ENCODE peak calls at places on chromosomes 1 and 21, in nine cellular contexts. A is lower leg skin; Y is activated gamma-delta T cell treated with Interleukin-2 at 50 U/mL for 16 hours; V is C1 segment of cervical spinal cord; M is foreskin melanocyte; S is pons; R is naive thymus-derived CD8-positive, alpha-beta T cell; F is activated CD8-positive, alpha-beta T cell treated with anti-CD3 and anti-CD28 coated beads for 36 hours; K is activated naive CD4-positive, alpha-beta T cell treated with anti-CD3 and anti-CD28 coated beads, Interleukin-2, amount 50 U/mL, for 16 hours. T is an unnamed sample.

GRCh38 chr1:230568008-230568407 is 74.3 kb upstream of the COG2 start:
- DNase-seq in A (no peak), Y (no peak), V (no peak), M (no peak), S (no peak), R (no peak), F (peak), K (no peak), T (no peak)

GRCh38 chr1:91889717-91890459 is 3.9 kb upstream of the TGFBR3 start:
- DNase-seq in A (peak), Y (no peak), V (no peak), M (no peak), S (no peak), R (no peak), F (no peak), K (no peak), T (no peak)

GRCh38 chr1:45721207-45721606 is 29.2 kb downstream of the IPP start:
- DNase-seq in A (no peak), Y (no peak), V (no peak), M (peak), S (no peak), R (no peak), F (no peak), K (no peak), T (no peak)

GRCh38 chr1:173861731-173862145 is 6.1 kb downstream of the GAS5 start:
- DNase-seq in A (no peak), Y (no peak), V (no peak), M (no peak), S (no peak), R (no peak), F (peak), K (peak), T (no peak)

GRCh38 chr1:41498809-41499208 is 14.3 kb upstream of the EDN2 start:
- DNase-seq in A (peak), Y (no peak), V (no peak), M (no peak), S (no peak), R (no peak), F (no peak), K (no peak), T (no peak)

GRCh38 chr1:48526045-48526714 is 54.2 kb upstream of the SPATA6 start:
- DNase-seq in A (no peak), Y (no peak), V (peak), M (no peak), S (peak), R (no peak), F (no peak), K (no peak), T (peak)

GRCh38 chr1:10962483-10962882 is 50.0 kb upstream of the TARDBP start:
- DNase-seq in A (no peak), Y (no peak), V (no peak), M (no peak), S (no peak), R (no peak), F (no peak), K (no peak), T (no peak)

GRCh38 chr1:86082183-86082582 is 74.4 kb downstream of the COL24A1 start:
- DNase-seq in A (no peak), Y (no peak), V (no peak), M (no peak), S (no peak), R (no peak), F (no peak), K (no peak), T (no peak)

GRCh38 chr1:13228343-13228781 is 2.4 kb upstream of the PRAMEF18 start:
- DNase-seq in A (no peak), Y (no peak), V (no peak), M (no peak), S (no peak), R (peak), F (peak), K (peak), T (no peak)

GRCh38 chr1:201171063-201172036 is 17.1 kb upstream of the TMEM9 start:
- DNase-seq in A (no peak), Y (peak), V (peak), M (peak), S (no peak), R (no peak), F (peak), K (peak), T (no peak)

GRCh38 chr1:245459621-245460020 is 304.8 kb downstream of the KIF26B start:
- DNase-seq in A (no peak), Y (no peak), V (no peak), M (no peak), S (no peak), R (no peak), F (no peak), K (no peak), T (no peak)

GRCh38 chr1:234608720-234609527 is 1.1 kb downstream of the IRF2BP2 start:
- DNase-seq in A (no peak), Y (peak), V (peak), M (no peak), S (no peak), R (peak), F (peak), K (peak), T (peak)

GRCh38 chr1:73765551-73766233 is 432.3 kb downstream of the LRRIQ3 start:
- DNase-seq in A (no peak), Y (no peak), V (no peak), M (no peak), S (no peak), R (no peak), F (no peak), K (no peak), T (no peak)

GRCh38 chr1:237888143-237888542 is 2.6 kb downstream of the ZP4 start:
- DNase-seq in A (no peak), Y (no peak), V (no peak), M (no peak), S (no peak), R (no peak), F (no peak), K (no peak), T (no peak)

GRCh38 chr1:115714572-115715141 is 53.9 kb downstream of the CASQ2 start:
- DNase-seq in A (peak), Y (no peak), V (no peak), M (no peak), S (no peak), R (no peak), F (no peak), K (no peak), T (no peak)

GRCh38 chr1:31234870-31235269 is 4.8 kb downstream of the NKAIN1 start:
- DNase-seq in A (no peak), Y (no peak), V (no peak), M (no peak), S (no peak), R (no peak), F (no peak), K (no peak), T (no peak)

GRCh38 chr1:16043521-16043920 is at the start of gene CLCNKB:
- DNase-seq in A (no peak), Y (no peak), V (no peak), M (no peak), S (no peak), R (no peak), F (no peak), K (no peak), T (no peak)

GRCh38 chr1:40232444-40232843 is 15.3 kb upstream of the TMCO2 start:
- DNase-seq in A (no peak), Y (peak), V (no peak), M (no peak), S (no peak), R (peak), F (peak), K (peak), T (no peak)

GRCh38 chr1:235993652-235994051 is 71.2 kb downstream of the NID1 start:
- DNase-seq in A (no peak), Y (no peak), V (no peak), M (no peak), S (no peak), R (no peak), F (no peak), K (no peak), T (peak)

GRCh38 chr1:100134872-100135271 is 1.9 kb downstream of the TRMT13 start:
- DNase-seq in A (no peak), Y (no peak), V (no peak), M (no peak), S (peak), R (no peak), F (no peak), K (no peak), T (no peak)

GRCh38 chr1:5747428-5748285 is 244.6 kb downstream of the NPHP4 start:
- DNase-seq in A (no peak), Y (no peak), V (no peak), M (no peak), S (no peak), R (no peak), F (no peak), K (no peak), T (no peak)

GRCh38 chr1:60376196-60376595 is 302.6 kb upstream of the C1orf87 start:
- DNase-seq in A (no peak), Y (no peak), V (no peak), M (no peak), S (no peak), R (no peak), F (no peak), K (no peak), T (no peak)

GRCh38 chr1:165610866-165611265 is 20.2 kb upstream of the MGST3 start:
- DNase-seq in A (no peak), Y (no peak), V (no peak), M (no peak), S (no peak), R (no peak), F (no peak), K (no peak), T (no peak)

GRCh38 chr21:42366292-42367010 is at the start of gene TFF1:
- DNase-seq in A (no peak), Y (no peak), V (no peak), M (no peak), S (no peak), R (no peak), F (no peak), K (no peak), T (no peak)

GRCh38 chr1:32915766-32916455 is 14.7 kb upstream of the TMEM54 start:
- DNase-seq in A (no peak), Y (no peak), V (no peak), M (peak), S (no peak), R (no peak), F (no peak), K (no peak), T (no peak)

GRCh38 chr1:82704966-82705365 is 904.2 kb downstream of the ADGRL2 start:
- DNase-seq in A (no peak), Y (no peak), V (no peak), M (no peak), S (no peak), R (no peak), F (no peak), K (no peak), T (no peak)

GRCh38 chr1:225461533-225462428 is 33.9 kb upstream of the LBR start:
- DNase-seq in A (no peak), Y (no peak), V (peak), M (no peak), S (no peak), R (no peak), F (no peak), K (no peak), T (no peak)

GRCh38 chr1:30882678-30883388 is 25.7 kb downstream of the SDC3 start:
- DNase-seq in A (no peak), Y (no peak), V (peak), M (no peak), S (no peak), R (no peak), F (no peak), K (no peak), T (peak)

GRCh38 chr1:19866758-19867157 is 15.4 kb upstream of the OTUD3 start:
- DNase-seq in A (peak), Y (no peak), V (no peak), M (peak), S (no peak), R (no peak), F (no peak), K (no peak), T (no peak)

GRCh38 chr1:114315601-114316000 is 161.9 kb upstream of the SYT6 start:
- DNase-seq in A (no peak), Y (no peak), V (no peak), M (no peak), S (no peak), R (no peak), F (no peak), K (no peak), T (no peak)

GRCh38 chr1:32337855-32338636 is 2.0 kb upstream of the MARCKSL1 start:
- DNase-seq in A (no peak), Y (peak), V (peak), M (peak), S (peak), R (no peak), F (peak), K (no peak), T (peak)

GRCh38 chr1:32068891-32069590 is 3.7 kb upstream of the TMEM39B start:
- DNase-seq in A (no peak), Y (no peak), V (no peak), M (no peak), S (no peak), R (no peak), F (no peak), K (no peak), T (no peak)

GRCh38 chr1:171267391-171267790 is 19.1 kb downstream of the FMO1 start:
- DNase-seq in A (peak), Y (no peak), V (no peak), M (no peak), S (no peak), R (no peak), F (no peak), K (no peak), T (no peak)

GRCh38 chr1:182442333-182442732 is 7.6 kb upstream of the RGSL1 start:
- DNase-seq in A (no peak), Y (no peak), V (no peak), M (no peak), S (no peak), R (no peak), F (no peak), K (no peak), T (no peak)

GRCh38 chr1:206023682-206024081 is at the start of gene CTSE:
- DNase-seq in A (no peak), Y (no peak), V (no peak), M (no peak), S (no peak), R (no peak), F (no peak), K (no peak), T (no peak)

GRCh38 chr1:219710529-219711194 is 97.8 kb upstream of the ZC3H11B start:
- DNase-seq in A (no peak), Y (no peak), V (no peak), M (peak), S (no peak), R (no peak), F (no peak), K (no peak), T (no peak)

GRCh38 chr1:9689971-9690381 is 38.4 kb downstream of the PIK3CD start:
- DNase-seq in A (no peak), Y (no peak), V (peak), M (peak), S (no peak), R (peak), F (peak), K (peak), T (peak)

GRCh38 chr1:60914982-60915381 is 167.4 kb upstream of the NFIA start:
- DNase-seq in A (no peak), Y (no peak), V (no peak), M (no peak), S (no peak), R (no peak), F (no peak), K (no peak), T (no peak)

GRCh38 chr1:166908942-166909341 is 32.9 kb upstream of the TADA1 start:
- DNase-seq in A (no peak), Y (no peak), V (no peak), M (no peak), S (no peak), R (no peak), F (no peak), K (no peak), T (no peak)

GRCh38 chr21:32795802-32796489 is 24.4 kb upstream of the PAXBP1 start:
- DNase-seq in A (no peak), Y (no peak), V (no peak), M (no peak), S (no peak), R (no peak), F (no peak), K (no peak), T (no peak)

T was measured in nucleus accumbens.